ENCODE peak calls at places on chromosomes 7 and 10, in nine cellular contexts. X, S, Y, L, A, C, J, P and U are unnamed samples.

GRCh38 chr7:98223898-98224700 is 12.9 kb downstream of the BHLHA15 start:
- DNase-seq in X (no peak), S (no peak), Y (no peak), L (no peak), A (no peak), C (no peak), J (no peak), P (no peak), U (no peak)

GRCh38 chr7:103640031-103640779 is 194.2 kb upstream of the SLC26A5 start:
- DNase-seq in X (no peak), S (no peak), Y (no peak), L (no peak), A (no peak), C (peak; percentile 84), J (no peak), P (no peak), U (no peak)

GRCh38 chr7:157813053-157813452 is 476.2 kb downstream of the DNAJB6 start:
- DNase-seq in X (no peak), S (no peak), Y (no peak), L (no peak), A (no peak), C (no peak), J (no peak), P (no peak), U (no peak)

GRCh38 chr10:127905623-127906261 is 1.2 kb upstream of the PTPRE start:
- DNase-seq in X (no peak), S (no peak), Y (no peak), L (no peak), A (no peak), C (no peak), J (no peak), P (no peak), U (no peak)

GRCh38 chr10:88952647-88953111 is at the start of gene ACTA2:
- DNase-seq in X (no peak), S (no peak), Y (no peak), L (no peak), A (no peak), C (no peak), J (no peak), P (no peak), U (no peak)

GRCh38 chr7:22147113-22147512 is 201.4 kb upstream of the CDCA7L start:
- DNase-seq in X (no peak), S (no peak), Y (no peak), L (no peak), A (peak; percentile 29), C (peak; percentile 22), J (no peak), P (no peak), U (no peak)

GRCh38 chr10:21488246-21488953 is 37.1 kb downstream of the SKIDA1 start:
- DNase-seq in X (no peak), S (no peak), Y (no peak), L (no peak), A (no peak), C (peak; percentile 54), J (no peak), P (no peak), U (no peak)

GRCh38 chr7:83547526-83547925 is 101.4 kb downstream of the SEMA3E start:
- DNase-seq in X (no peak), S (peak; percentile 3), Y (peak; percentile 92), L (peak; percentile 60), A (peak; percentile 42), C (peak; percentile 92), J (no peak), P (peak; percentile 25), U (no peak)

GRCh38 chr7:130381468-130382312 is 1.4 kb downstream of the CPA1 start:
- DNase-seq in X (no peak), S (no peak), Y (no peak), L (no peak), A (no peak), C (no peak), J (no peak), P (no peak), U (no peak)

GRCh38 chr10:130436633-130437032 is 300.4 kb downstream of the GLRX3 start:
- DNase-seq in X (no peak), S (no peak), Y (no peak), L (no peak), A (no peak), C (no peak), J (no peak), P (no peak), U (no peak)

GRCh38 chr7:78043159-78043558 is 244.6 kb downstream of the PHTF2 start:
- DNase-seq in X (no peak), S (no peak), Y (no peak), L (no peak), A (no peak), C (no peak), J (no peak), P (no peak), U (no peak)

GRCh38 chr7:130207642-130208041 is at the start of gene SSMEM1:
- DNase-seq in X (no peak), S (no peak), Y (no peak), L (peak; percentile 37), A (no peak), C (peak; percentile 63), J (peak; percentile 23), P (no peak), U (no peak)

GRCh38 chr10:29270883-29271282 is 18.0 kb upstream of the LYZL1 start:
- DNase-seq in X (no peak), S (no peak), Y (no peak), L (no peak), A (no peak), C (no peak), J (no peak), P (no peak), U (no peak)

GRCh38 chr7:22980422-22980821 is 33.5 kb downstream of the HYCC1 start:
- DNase-seq in X (no peak), S (no peak), Y (no peak), L (peak; percentile 5), A (no peak), C (peak; percentile 46), J (peak; percentile 27), P (no peak), U (no peak)

GRCh38 chr10:76643465-76643864 is 994.1 kb downstream of the KCNMA1 start:
- DNase-seq in X (no peak), S (no peak), Y (peak; percentile 6), L (no peak), A (no peak), C (no peak), J (no peak), P (no peak), U (no peak)

GRCh38 chr7:128841961-128842673 is 11.9 kb downstream of the FLNC start:
- DNase-seq in X (peak; percentile 64), S (peak; percentile 89), Y (no peak), L (no peak), A (peak; percentile 49), C (peak; percentile 33), J (no peak), P (no peak), U (peak; percentile 45)

GRCh38 chr10:29828978-29829377 is 194.2 kb upstream of the SVIL start:
- DNase-seq in X (no peak), S (no peak), Y (no peak), L (no peak), A (no peak), C (no peak), J (no peak), P (no peak), U (no peak)

GRCh38 chr7:148620749-148621372 is 30.3 kb downstream of the C7orf33 start:
- DNase-seq in X (no peak), S (no peak), Y (no peak), L (peak; percentile 6), A (peak; percentile 35), C (peak; percentile 91), J (no peak), P (no peak), U (no peak)

GRCh38 chr7:82419200-82419599 is 24.4 kb downstream of the CACNA2D1 start:
- DNase-seq in X (no peak), S (no peak), Y (peak; percentile 92), L (no peak), A (no peak), C (no peak), J (no peak), P (no peak), U (no peak)

GRCh38 chr7:101599787-101600186 is 29.3 kb downstream of the MYL10 start:
- DNase-seq in X (no peak), S (no peak), Y (no peak), L (no peak), A (no peak), C (no peak), J (no peak), P (no peak), U (no peak)

GRCh38 chr10:23417254-23417653 is 21.6 kb upstream of the OTUD1 start:
- DNase-seq in X (no peak), S (no peak), Y (no peak), L (no peak), A (no peak), C (peak; percentile 75), J (no peak), P (no peak), U (no peak)

GRCh38 chr7:154698726-154699291 is 304.1 kb downstream of the PAXIP1 start:
- DNase-seq in X (no peak), S (peak; percentile 25), Y (no peak), L (no peak), A (no peak), C (peak; percentile 60), J (no peak), P (no peak), U (no peak)

GRCh38 chr10:86961481-86962091 is 3.2 kb downstream of the SNCG start:
- DNase-seq in X (no peak), S (no peak), Y (no peak), L (no peak), A (no peak), C (peak; percentile 83), J (no peak), P (no peak), U (no peak)

GRCh38 chr7:51246258-51247245 is 70.1 kb downstream of the COBL start:
- DNase-seq in X (no peak), S (no peak), Y (peak; percentile 37), L (no peak), A (no peak), C (no peak), J (no peak), P (no peak), U (no peak)

GRCh38 chr10:100510533-100511308 is 8.9 kb downstream of the SEC31B start:
- DNase-seq in X (peak; percentile 65), S (no peak), Y (no peak), L (no peak), A (peak; percentile 51), C (peak; percentile 19), J (no peak), P (no peak), U (no peak)

GRCh38 chr7:45268013-45268412 is 110.4 kb downstream of the RAMP3 start:
- DNase-seq in X (no peak), S (no peak), Y (peak; percentile 17), L (no peak), A (no peak), C (no peak), J (no peak), P (no peak), U (no peak)

GRCh38 chr7:78020874-78021249 is 222.3 kb downstream of the PHTF2 start:
- DNase-seq in X (no peak), S (no peak), Y (no peak), L (no peak), A (no peak), C (peak; percentile 1), J (no peak), P (no peak), U (no peak)